ENCODE peak calls at places on chromosome 2, in eight cellular contexts. I is Right ventricle myocardium superior, P is mesenchymal stem cell, N is amniotic stem cell, U is NB4, F is amygdala, S is iris pigment epithelial cell, J is thyroid gland. Z is an unnamed sample.

GRCh38 chr2:118980022-118980421 is 38.0 kb downstream of the MARCO start:
- DNase-seq in I (no peak), P (no peak), N (no peak), U (no peak), F (no peak), S (no peak), J (no peak), Z (no peak)

GRCh38 chr2:52456759-52457377 is 1310.7 kb upstream of the CHAC2 start:
- DNase-seq in I (no peak), P (peak), N (no peak), U (no peak), F (no peak), S (no peak), J (no peak), Z (no peak)

GRCh38 chr2:85355521-85355920 is 952 bp downstream of the ELMOD3 start:
- DNase-seq in I (no peak), P (no peak), N (no peak), U (no peak), F (no peak), S (no peak), J (peak), Z (no peak)

GRCh38 chr2:529425-529824 is 147.8 kb downstream of the TMEM18 start:
- DNase-seq in I (no peak), P (no peak), N (peak), U (peak), F (no peak), S (peak), J (no peak), Z (no peak)

GRCh38 chr2:235859651-235860050 is 308.5 kb downstream of the GBX2 start:
- DNase-seq in I (peak), P (no peak), N (no peak), U (peak), F (no peak), S (peak), J (no peak), Z (no peak)

GRCh38 chr2:236928353-236929153 is 157.1 kb upstream of the COPS8 start:
- DNase-seq in I (no peak), P (peak), N (no peak), U (no peak), F (no peak), S (no peak), J (peak), Z (no peak)

GRCh38 chr2:11368059-11368572 is 23.7 kb upstream of the ROCK2 start:
- DNase-seq in I (no peak), P (peak), N (no peak), U (no peak), F (peak), S (no peak), J (peak), Z (no peak)

GRCh38 chr2:64130333-64130732 is 13.9 kb downstream of the PELI1 start:
- DNase-seq in I (no peak), P (no peak), N (no peak), U (no peak), F (no peak), S (no peak), J (no peak), Z (no peak)

GRCh38 chr2:111617299-111617803 is 266.6 kb downstream of the ANAPC1 start:
- DNase-seq in I (no peak), P (peak), N (no peak), U (no peak), F (no peak), S (peak), J (no peak), Z (no peak)

GRCh38 chr2:47598476-47598875 is 184.5 kb upstream of the MSH6 start:
- DNase-seq in I (no peak), P (no peak), N (no peak), U (no peak), F (no peak), S (no peak), J (no peak), Z (no peak)

GRCh38 chr2:221426929-221427328 is 145.2 kb downstream of the EPHA4 start:
- DNase-seq in I (no peak), P (no peak), N (no peak), U (no peak), F (peak), S (no peak), J (peak), Z (no peak)

GRCh38 chr2:195533771-195534642 is 123.0 kb upstream of the SLC39A10 start:
- DNase-seq in I (peak), P (peak), N (peak), U (peak), F (peak), S (peak), J (peak), Z (no peak)

GRCh38 chr2:11729362-11730212 is 16.8 kb upstream of the LPIN1 start:
- DNase-seq in I (no peak), P (no peak), N (no peak), U (no peak), F (no peak), S (no peak), J (no peak), Z (no peak)

GRCh38 chr2:73907840-73908452 is 15.1 kb downstream of the ACTG2 start:
- DNase-seq in I (no peak), P (no peak), N (no peak), U (peak), F (peak), S (peak), J (peak), Z (no peak)

GRCh38 chr2:232563580-232563979 is 13.1 kb downstream of the EIF4E2 start:
- DNase-seq in I (no peak), P (peak), N (no peak), U (no peak), F (no peak), S (peak), J (no peak), Z (no peak)

GRCh38 chr2:144630459-144631215 is 110.7 kb upstream of the ZEB2 start:
- DNase-seq in I (no peak), P (no peak), N (no peak), U (no peak), F (no peak), S (no peak), J (peak), Z (no peak)

GRCh38 chr2:28350791-28351285 is 41.8 kb upstream of the FOSL2 start:
- DNase-seq in I (no peak), P (no peak), N (no peak), U (no peak), F (no peak), S (no peak), J (no peak), Z (no peak)

GRCh38 chr2:235988271-235989015 is 179.7 kb downstream of the GBX2 start:
- DNase-seq in I (no peak), P (no peak), N (no peak), U (no peak), F (no peak), S (no peak), J (peak), Z (no peak)

GRCh38 chr2:145119225-145119624 is 599.3 kb upstream of the ZEB2 start:
- DNase-seq in I (no peak), P (no peak), N (no peak), U (no peak), F (no peak), S (no peak), J (no peak), Z (no peak)

GRCh38 chr2:45178854-45179253 is 169.6 kb upstream of the SIX2 start:
- DNase-seq in I (no peak), P (no peak), N (no peak), U (no peak), F (no peak), S (no peak), J (no peak), Z (no peak)

GRCh38 chr2:181231151-181231550 is 226.0 kb upstream of the ITGA4 start:
- DNase-seq in I (no peak), P (no peak), N (no peak), U (peak), F (no peak), S (no peak), J (no peak), Z (no peak)

GRCh38 chr2:72147303-72147970 is at the start of gene CYP26B1:
- DNase-seq in I (peak), P (no peak), N (no peak), U (no peak), F (peak), S (no peak), J (no peak), Z (no peak)

GRCh38 chr2:112004246-112004645 is 50.8 kb upstream of the TMEM87B start:
- DNase-seq in I (peak), P (no peak), N (no peak), U (peak), F (peak), S (no peak), J (peak), Z (no peak)

GRCh38 chr2:46001741-46002506 is 295.3 kb upstream of the EPAS1 start:
- DNase-seq in I (no peak), P (peak), N (no peak), U (no peak), F (no peak), S (peak), J (no peak), Z (no peak)

GRCh38 chr2:1893856-1894255 is 149.5 kb upstream of the PXDN start:
- DNase-seq in I (no peak), P (no peak), N (no peak), U (no peak), F (no peak), S (no peak), J (no peak), Z (no peak)

GRCh38 chr2:45435316-45435715 is 175.8 kb downstream of the SRBD1 start:
- DNase-seq in I (no peak), P (peak), N (peak), U (no peak), F (no peak), S (peak), J (no peak), Z (no peak)

GRCh38 chr2:100527420-100528015 is 35.3 kb upstream of the PDCL3 start:
- DNase-seq in I (no peak), P (no peak), N (no peak), U (no peak), F (no peak), S (no peak), J (no peak), Z (no peak)

GRCh38 chr2:159010340-159010739 is 41.9 kb downstream of the TANC1 start:
- DNase-seq in I (no peak), P (peak), N (peak), U (no peak), F (no peak), S (peak), J (no peak), Z (no peak)

GRCh38 chr2:33115196-33115595 is 168.4 kb downstream of the LTBP1 start:
- DNase-seq in I (no peak), P (no peak), N (no peak), U (no peak), F (no peak), S (peak), J (no peak), Z (no peak)

GRCh38 chr2:241134711-241135110 is 14.6 kb downstream of the PASK start:
- DNase-seq in I (no peak), P (no peak), N (no peak), U (no peak), F (no peak), S (no peak), J (no peak), Z (no peak)

GRCh38 chr2:12965540-12966269 is 249.0 kb downstream of the TRIB2 start:
- DNase-seq in I (no peak), P (peak), N (peak), U (peak), F (no peak), S (peak), J (no peak), Z (no peak)

GRCh38 chr2:127737892-127738291 is 36.6 kb downstream of the SFT2D3 start:
- DNase-seq in I (no peak), P (no peak), N (no peak), U (no peak), F (no peak), S (peak), J (no peak), Z (no peak)

Z was measured in pancreas.